ENCODE peak calls at places on chromosomes 1 and 21, in eight cellular contexts. S is Panc1, A is BJ, H is body of pancreas, B is esophagus muscularis mucosa, D is fibroblast of lung, M is fibroblast of pulmonary artery, I is GM12864. O is an unnamed sample.

GRCh38 chr1:187096689-187097088 is 267.9 kb downstream of the PLA2G4A start:
- DNase-seq in S (no peak), A (no peak), H (no peak), B (no peak), D (no peak), M (no peak), I (no peak), O (no peak)

GRCh38 chr1:71049951-71050598 is 2.5 kb upstream of the PTGER3 start:
- DNase-seq in S (peak), A (peak), H (no peak), B (no peak), D (peak), M (peak), I (peak), O (no peak)

GRCh38 chr1:43997295-43997694 is 5.9 kb downstream of the CCDC24 start:
- DNase-seq in S (no peak), A (no peak), H (no peak), B (no peak), D (no peak), M (no peak), I (no peak), O (no peak)

GRCh38 chr1:119828266-119828665 is 17.0 kb upstream of the REG4 start:
- DNase-seq in S (no peak), A (no peak), H (no peak), B (no peak), D (no peak), M (no peak), I (no peak), O (no peak)

GRCh38 chr1:109620396-109620817 is 770 bp downstream of the AMPD2 start:
- DNase-seq in S (no peak), A (no peak), H (no peak), B (no peak), D (peak), M (peak), I (no peak), O (peak)

GRCh38 chr1:245807954-245808719 is 653.4 kb downstream of the KIF26B start:
- DNase-seq in S (no peak), A (no peak), H (no peak), B (no peak), D (no peak), M (no peak), I (no peak), O (no peak)

GRCh38 chr1:244325056-244325764 is 126.5 kb downstream of the ADSS2 start:
- DNase-seq in S (no peak), A (no peak), H (no peak), B (no peak), D (no peak), M (no peak), I (peak), O (no peak)

GRCh38 chr1:94396356-94396755 is 21.8 kb upstream of the ABCD3 start:
- DNase-seq in S (no peak), A (no peak), H (no peak), B (peak), D (no peak), M (peak), I (no peak), O (no peak)

GRCh38 chr1:185442065-185442464 is 125.0 kb upstream of the IVNS1ABP start:
- DNase-seq in S (no peak), A (no peak), H (no peak), B (no peak), D (peak), M (peak), I (no peak), O (no peak)

GRCh38 chr1:234963180-234963903 is 165.3 kb downstream of the TOMM20 start:
- DNase-seq in S (no peak), A (peak), H (peak), B (no peak), D (peak), M (peak), I (peak), O (peak)

GRCh38 chr21:44024895-44025353 is 12.8 kb downstream of the TRAPPC10 start:
- DNase-seq in S (no peak), A (no peak), H (no peak), B (no peak), D (peak), M (peak), I (no peak), O (peak)

GRCh38 chr1:209624516-209625204 is 27.6 kb downstream of the LAMB3 start:
- DNase-seq in S (no peak), A (no peak), H (no peak), B (no peak), D (no peak), M (no peak), I (no peak), O (no peak)

GRCh38 chr1:202058001-202058908 is 47.9 kb downstream of the ELF3 start:
- DNase-seq in S (no peak), A (no peak), H (no peak), B (no peak), D (peak), M (no peak), I (no peak), O (no peak)

GRCh38 chr21:41480086-41480690 is 27.8 kb downstream of the TMPRSS2 start:
- DNase-seq in S (no peak), A (no peak), H (peak), B (no peak), D (no peak), M (no peak), I (no peak), O (no peak)

GRCh38 chr1:219708919-219709318 is 96.0 kb upstream of the ZC3H11B start:
- DNase-seq in S (no peak), A (no peak), H (no peak), B (no peak), D (peak), M (no peak), I (no peak), O (no peak)

GRCh38 chr1:220879090-220879508 is at the start of gene HLX:
- DNase-seq in S (peak), A (peak), H (peak), B (peak), D (peak), M (peak), I (no peak), O (peak)

GRCh38 chr1:21292991-21293536 is 2.8 kb upstream of the ECE1 start:
- DNase-seq in S (no peak), A (no peak), H (no peak), B (no peak), D (no peak), M (no peak), I (peak), O (no peak)

GRCh38 chr1:93056214-93056613 is 22.9 kb upstream of the MTF2 start:
- DNase-seq in S (no peak), A (no peak), H (no peak), B (no peak), D (peak), M (peak), I (no peak), O (no peak)

GRCh38 chr1:8120693-8121260 is 94.7 kb upstream of the ERRFI1 start:
- DNase-seq in S (peak), A (no peak), H (peak), B (no peak), D (peak), M (peak), I (no peak), O (peak)

GRCh38 chr1:16215882-16216753 is 3.7 kb upstream of the ARHGEF19 start:
- DNase-seq in S (no peak), A (no peak), H (peak), B (no peak), D (peak), M (peak), I (peak), O (peak)

GRCh38 chr1:232568331-232568852 is 61.5 kb downstream of the SIPA1L2 start:
- DNase-seq in S (no peak), A (no peak), H (no peak), B (no peak), D (peak), M (no peak), I (no peak), O (no peak)

GRCh38 chr1:16204634-16205332 is 7.7 kb downstream of the ARHGEF19 start:
- DNase-seq in S (no peak), A (no peak), H (peak), B (no peak), D (no peak), M (no peak), I (no peak), O (no peak)

GRCh38 chr1:200780545-200781444 is 42.1 kb downstream of the CAMSAP2 start:
- DNase-seq in S (no peak), A (no peak), H (no peak), B (no peak), D (peak), M (peak), I (peak), O (no peak)

GRCh38 chr1:179876289-179876715 is 1.3 kb downstream of the TOR1AIP2 start:
- DNase-seq in S (no peak), A (no peak), H (peak), B (no peak), D (peak), M (peak), I (no peak), O (no peak)

GRCh38 chr1:7752512-7753417 is 18.3 kb upstream of the VAMP3 start:
- DNase-seq in S (peak), A (peak), H (peak), B (no peak), D (peak), M (peak), I (no peak), O (no peak)

GRCh38 chr1:909861-910310 is 13.8 kb upstream of the SAMD11 start:
- DNase-seq in S (no peak), A (no peak), H (no peak), B (no peak), D (no peak), M (no peak), I (no peak), O (peak)

GRCh38 chr21:45923146-45923545 is 58.4 kb upstream of the COL6A1 start:
- DNase-seq in S (no peak), A (peak), H (peak), B (no peak), D (peak), M (peak), I (no peak), O (no peak)

GRCh38 chr1:9350011-9350907 is 57.6 kb downstream of the SPSB1 start:
- DNase-seq in S (no peak), A (peak), H (no peak), B (no peak), D (peak), M (peak), I (no peak), O (no peak)

GRCh38 chr1:243739335-243740003 is 110.6 kb downstream of the AKT3 start:
- DNase-seq in S (no peak), A (no peak), H (no peak), B (no peak), D (no peak), M (peak), I (no peak), O (no peak)

GRCh38 chr21:45872471-45872870 is 109.1 kb upstream of the COL6A1 start:
- DNase-seq in S (no peak), A (no peak), H (no peak), B (no peak), D (no peak), M (no peak), I (no peak), O (peak)

GRCh38 chr1:54884768-54885167 is 2.2 kb downstream of the DHCR24 start:
- DNase-seq in S (no peak), A (no peak), H (no peak), B (no peak), D (no peak), M (no peak), I (no peak), O (no peak)

GRCh38 chr1:41936107-41936506 is 17.4 kb upstream of the HIVEP3 start:
- DNase-seq in S (no peak), A (no peak), H (no peak), B (no peak), D (peak), M (no peak), I (no peak), O (no peak)

GRCh38 chr1:156421939-156422601 is 53.1 kb downstream of the RHBG start:
- DNase-seq in S (no peak), A (no peak), H (no peak), B (no peak), D (no peak), M (no peak), I (no peak), O (no peak)

GRCh38 chr1:242187816-242188215 is 188.9 kb upstream of the MAP1LC3C start:
- DNase-seq in S (no peak), A (no peak), H (no peak), B (no peak), D (no peak), M (no peak), I (no peak), O (no peak)

GRCh38 chr21:41258617-41259016 is 58.0 kb upstream of the FAM3B start:
- DNase-seq in S (no peak), A (no peak), H (no peak), B (peak), D (no peak), M (no peak), I (no peak), O (no peak)

GRCh38 chr1:27142464-27142863 is 12.5 kb downstream of the SLC9A1 start:
- DNase-seq in S (no peak), A (no peak), H (no peak), B (no peak), D (no peak), M (no peak), I (no peak), O (no peak)

GRCh38 chr1:152515454-152515823 is 1.2 kb downstream of the CRCT1 start:
- DNase-seq in S (no peak), A (no peak), H (no peak), B (peak), D (peak), M (peak), I (no peak), O (no peak)

GRCh38 chr1:152513081-152513480 is 1.2 kb upstream of the CRCT1 start:
- DNase-seq in S (no peak), A (no peak), H (no peak), B (no peak), D (no peak), M (no peak), I (no peak), O (no peak)

GRCh38 chr1:152517237-152517811 is 3.0 kb downstream of the CRCT1 start:
- DNase-seq in S (no peak), A (no peak), H (no peak), B (peak), D (peak), M (peak), I (no peak), O (no peak)

GRCh38 chr1:152516082-152516481 is 1.8 kb downstream of the CRCT1 start:
- DNase-seq in S (no peak), A (no peak), H (no peak), B (no peak), D (no peak), M (no peak), I (no peak), O (no peak)

GRCh38 chr1:152514715-152515453 is 602 bp downstream of the CRCT1 start:
- DNase-seq in S (no peak), A (no peak), H (no peak), B (peak), D (no peak), M (no peak), I (no peak), O (no peak)
- H3K4me3 ChIP-seq in S (peak), A (no peak), H (no peak), B (peak), D (no peak), M (no peak), I (no peak), O (peak)

GRCh38 chr1:153790996-153791855 is 16.0 kb downstream of the SLC27A3 start:
- DNase-seq in S (no peak), A (peak), H (no peak), B (no peak), D (peak), M (peak), I (peak), O (no peak)
- H3K4me3 ChIP-seq in S (no peak), A (peak), H (no peak), B (peak), D (peak), M (peak), I (peak), O (peak)

GRCh38 chr1:160099716-160100375 is 1.4 kb upstream of the IGSF8 start:
- DNase-seq in S (no peak), A (no peak), H (no peak), B (no peak), D (no peak), M (no peak), I (no peak), O (no peak)

GRCh38 chr1:160098852-160099647 is 631 bp upstream of the IGSF8 start:
- DNase-seq in S (no peak), A (peak), H (peak), B (peak), D (peak), M (peak), I (peak), O (peak)

GRCh38 chr1:160103658-160104519 is 5.5 kb upstream of the IGSF8 start:
- DNase-seq in S (no peak), A (no peak), H (no peak), B (no peak), D (no peak), M (no peak), I (no peak), O (no peak)

GRCh38 chr1:160101717-160102522 is 3.5 kb upstream of the IGSF8 start:
- DNase-seq in S (no peak), A (no peak), H (no peak), B (no peak), D (no peak), M (no peak), I (no peak), O (no peak)

DNA sequence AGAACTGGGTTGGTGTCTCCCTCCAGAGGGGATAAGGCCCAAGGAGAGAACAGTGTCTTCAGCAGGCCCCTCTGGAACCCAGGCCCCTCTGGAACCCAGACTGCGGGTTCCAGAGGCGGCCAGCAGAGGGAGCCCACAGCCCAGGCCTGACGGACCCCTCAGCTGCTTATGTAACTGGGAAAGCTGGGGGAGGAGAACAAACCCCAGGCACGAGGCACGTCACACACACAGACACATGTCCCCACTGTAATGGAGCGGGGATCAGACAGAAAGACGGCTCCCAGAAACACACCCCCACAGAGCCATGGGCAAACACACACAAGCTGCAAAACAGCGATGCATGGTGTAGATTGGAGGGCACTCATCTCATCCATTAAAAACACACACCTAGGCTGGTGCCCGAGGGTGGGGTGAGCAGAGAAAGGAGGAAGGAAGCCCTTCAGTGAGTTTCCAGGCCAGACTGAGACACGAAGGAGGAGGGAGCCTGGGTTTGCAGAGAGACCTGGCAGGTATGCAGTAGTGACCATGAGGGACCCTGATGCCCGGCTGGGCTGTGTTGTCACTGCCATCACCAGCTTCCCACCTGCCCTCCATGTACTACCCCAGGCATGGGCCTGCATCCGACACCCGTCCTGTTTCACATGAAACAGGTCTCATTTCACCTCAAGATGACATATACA is 2.8 kb upstream of the IGSF8 start:
- DNase-seq in S (no peak), A (no peak), H (peak), B (no peak), D (peak), M (peak), I (peak), O (peak)
- H3K4me3 ChIP-seq in S (no peak), A (no peak), H (no peak), B (no peak), D (no peak), M (no peak), I (no peak), O (no peak)

DNA sequence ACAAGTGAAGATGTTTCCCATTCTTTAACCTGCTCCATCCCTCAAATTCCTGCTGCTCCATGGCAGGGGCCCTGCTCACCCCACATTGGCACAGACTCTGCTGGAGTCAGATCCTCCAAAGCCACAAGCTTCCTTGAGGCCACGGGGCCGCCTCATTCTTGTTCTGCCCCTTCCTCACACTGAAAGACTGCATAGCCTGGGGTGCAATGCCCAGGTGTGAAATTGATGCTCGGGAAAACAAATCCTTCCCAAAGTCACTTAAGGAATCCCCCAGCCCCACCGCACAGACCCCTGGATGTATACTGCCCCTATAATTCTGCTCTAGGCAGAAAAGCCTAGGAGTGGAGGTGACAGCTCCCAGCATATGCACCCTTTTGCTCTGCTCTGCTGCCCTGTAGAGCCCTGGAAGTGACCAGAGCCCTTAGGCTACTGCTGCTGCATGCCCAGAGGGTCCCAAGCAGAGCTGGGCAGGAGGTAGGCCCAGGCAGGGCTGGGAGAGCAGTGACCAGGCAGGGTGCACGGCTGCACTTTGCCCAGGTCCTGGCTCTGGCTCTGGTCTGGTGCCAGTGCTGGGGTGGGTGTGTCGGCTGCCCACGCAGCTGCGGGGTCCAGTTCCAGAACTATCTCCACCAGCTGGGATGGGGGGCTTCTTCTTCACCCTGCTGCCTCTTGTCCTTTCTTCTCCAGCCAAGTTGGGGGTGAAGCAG is 1.6 kb downstream of the HES2 start:
- DNase-seq in S (no peak), A (no peak), H (no peak), B (no peak), D (no peak), M (no peak), I (no peak), O (no peak)
- H3K4me3 ChIP-seq in S (no peak), A (no peak), H (no peak), B (no peak), D (no peak), M (no peak), I (no peak), O (peak)

DNA sequence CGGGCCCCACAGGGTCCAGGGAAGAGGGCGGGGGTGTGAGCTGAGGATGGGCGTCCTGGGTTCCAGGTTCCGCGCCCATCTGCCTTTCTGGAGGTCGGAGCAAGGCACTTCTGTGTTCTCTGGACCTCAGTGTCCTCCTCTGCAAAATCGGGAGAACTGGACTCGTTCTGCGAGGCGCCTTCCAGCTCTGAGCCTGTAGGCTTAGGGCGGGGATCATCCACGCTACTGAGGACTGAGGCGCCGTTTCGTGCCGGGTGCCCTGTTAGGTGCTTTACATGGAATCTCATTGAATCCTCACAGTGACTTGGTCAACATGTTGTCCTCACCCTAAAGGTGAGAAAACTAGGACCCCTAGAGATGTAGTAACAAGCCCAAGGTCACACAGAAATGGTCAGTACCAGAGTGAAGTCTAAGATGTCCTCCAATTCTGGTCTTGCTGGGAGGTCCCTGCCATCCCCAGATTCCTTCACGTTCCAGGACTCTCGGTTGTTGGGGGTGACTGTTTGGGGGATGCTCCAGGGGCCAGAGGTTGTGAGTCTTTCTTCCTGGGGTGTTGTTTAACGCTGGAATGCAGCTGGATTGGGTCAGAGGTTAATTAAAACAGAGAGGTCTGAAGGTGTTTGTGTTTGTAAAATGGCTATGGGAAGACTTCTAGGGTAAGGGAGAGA is 683 bp downstream of the PRKAA2 start:
- DNase-seq in S (no peak), A (no peak), H (peak), B (no peak), D (no peak), M (no peak), I (no peak), O (no peak)
- H3K4me3 ChIP-seq in S (peak), A (peak), H (peak), B (peak), D (peak), M (peak), I (no peak), O (peak)

GRCh38 chr1:228150458-228151169 is 884 bp downstream of the GJC2 start:
- DNase-seq in S (no peak), A (no peak), H (peak), B (no peak), D (peak), M (peak), I (no peak), O (no peak)
- H3K4me3 ChIP-seq in S (no peak), A (no peak), H (no peak), B (peak), D (no peak), M (no peak), I (no peak), O (peak)